ENCODE peak calls at places on chromosomes 12 and 14, in five cellular contexts. X is AG04450, J is anterior cingulate cortex, V is left cardiac atrium, A is WERI-Rb-1. T is an unnamed sample.
A peak's percentile ranks its signal among the peaks of the same experiment; 100 is the strongest.

GRCh38 chr12:76020731-76021672 is 10.6 kb downstream of the PHLDA1 start:
- DNase-seq in A (no peak), X (peak; percentile 93), V (no peak), J (no peak), T (peak; percentile 37)

GRCh38 chr14:24993631-24994030 is 56.3 kb downstream of the STXBP6 start:
- DNase-seq in J (no peak), X (no peak), A (no peak), V (no peak), T (no peak)

GRCh38 chr14:33539918-33540357 is 410.9 kb downstream of the EGLN3 start:
- DNase-seq in A (no peak), V (no peak), J (no peak), X (no peak), T (no peak)

GRCh38 chr12:15209782-15210181 is 11.4 kb downstream of the RERG start:
- DNase-seq in J (no peak), X (no peak), V (no peak), A (no peak), T (peak; percentile 41)

GRCh38 chr12:130932061-130932650 is 21.6 kb upstream of the ADGRD1 start:
- DNase-seq in V (no peak), A (no peak), J (no peak), X (no peak), T (no peak)

GRCh38 chr12:130711751-130712150 is 4.3 kb downstream of the RIMBP2 start:
- DNase-seq in V (no peak), J (no peak), X (no peak), A (no peak), T (no peak)

GRCh38 chr14:50058112-50058511 is 58.3 kb downstream of the VCPKMT start:
- DNase-seq in J (no peak), V (no peak), X (no peak), A (no peak), T (no peak)

GRCh38 chr12:6273209-6273928 is 37.1 kb upstream of the PLEKHG6 start:
- DNase-seq in X (no peak), J (no peak), V (peak; percentile 45), A (no peak), T (no peak)

GRCh38 chr14:71586131-71586893 is 345.9 kb upstream of the RGS6 start:
- DNase-seq in X (no peak), V (no peak), J (peak; percentile 63), A (no peak), T (no peak)

GRCh38 chr12:10098762-10099161 is at the start of gene CLEC1A:
- DNase-seq in X (no peak), A (no peak), V (peak; percentile 33), J (no peak), T (peak; percentile 50)

GRCh38 chr14:57486767-57487379 is 6.8 kb downstream of the CCDC198 start:
- DNase-seq in V (no peak), A (peak; percentile 11), X (peak; percentile 6), J (no peak), T (no peak)

GRCh38 chr12:129635003-129635685 is 268.7 kb downstream of the TMEM132D start:
- DNase-seq in A (no peak), V (no peak), J (no peak), X (no peak), T (no peak)